ENCODE peak calls at places on chromosomes 16 and 17, in five cellular contexts. L is Daoy, T is NCI-H774, I is T-helper 2 cell, C is esophagus squamous epithelium. E is an unnamed sample.

GRCh38 chr16:35596467-35596866 is 2137.1 kb downstream of the TP53TG3F start:
- DNase-seq in C (no peak), T (no peak), L (no peak), I (no peak), E (no peak)

GRCh38 chr17:57644311-57644710 is 100.8 kb downstream of the CCDC182 start:
- DNase-seq in L (no peak), T (no peak), C (no peak), I (no peak), E (no peak)

GRCh38 chr17:40091691-40092397 is 8.5 kb downstream of the NR1D1 start:
- DNase-seq in L (no peak), T (peak), I (no peak), C (no peak), E (no peak)

GRCh38 chr17:1294157-1294717 is 14.8 kb downstream of the TRARG1 start:
- DNase-seq in T (no peak), I (peak), L (no peak), C (no peak), E (no peak)

GRCh38 chr17:17030515-17031211 is 11.6 kb upstream of the MPRIP start:
- DNase-seq in L (peak), I (no peak), T (no peak), C (no peak), E (no peak)

GRCh38 chr16:82231021-82231787 is 61.2 kb upstream of the MPHOSPH6 start:
- DNase-seq in I (no peak), C (no peak), L (no peak), T (no peak), E (no peak)

GRCh38 chr16:87506423-87507350 is 13.9 kb upstream of the ZCCHC14 start:
- DNase-seq in I (no peak), L (no peak), C (no peak), T (no peak), E (no peak)

GRCh38 chr17:3710951-3711383 is 12.7 kb upstream of the HASPIN start:
- DNase-seq in I (no peak), T (no peak), C (no peak), L (peak), E (no peak)

GRCh38 chr16:68636064-68636551 is 9.0 kb upstream of the CDH3 start:
- DNase-seq in C (no peak), T (no peak), L (no peak), I (no peak), E (no peak)

GRCh38 chr16:89022051-89022836 is 45.2 kb upstream of the CBFA2T3 start:
- DNase-seq in T (no peak), C (no peak), L (no peak), I (no peak), E (no peak)

GRCh38 chr17:8143581-8144400 is 8.4 kb downstream of the PER1 start:
- DNase-seq in C (no peak), I (no peak), L (no peak), T (no peak), E (no peak)

GRCh38 chr16:4495766-4496165 is 19.6 kb downstream of the HMOX2 start:
- DNase-seq in L (no peak), C (no peak), T (no peak), I (no peak), E (no peak)

GRCh38 chr16:79317026-79317425 is 283.5 kb downstream of the MAF start:
- DNase-seq in C (no peak), L (no peak), I (no peak), T (no peak), E (no peak)

GRCh38 chr17:51371732-51372151 is 111.4 kb downstream of the UTP18 start:
- DNase-seq in T (peak), I (no peak), C (no peak), L (peak), E (peak)

GRCh38 chr17:41972571-41973411 is 6.2 kb downstream of the CNP start:
- DNase-seq in T (peak), C (no peak), I (no peak), L (no peak), E (peak)

GRCh38 chr17:80475949-80476876 is at the start of gene NPTX1:
- DNase-seq in I (no peak), L (no peak), T (peak), C (no peak), E (no peak)

GRCh38 chr16:49636608-49637007 is 219.3 kb downstream of the ZNF423 start:
- DNase-seq in I (no peak), T (no peak), C (no peak), L (no peak), E (no peak)

GRCh38 chr16:2426941-2427361 is 2.3 kb upstream of the CCNF start:
- DNase-seq in C (no peak), I (no peak), L (no peak), T (no peak), E (no peak)

GRCh38 chr16:57361384-57361783 is 2.8 kb downstream of the CCL22 start:
- DNase-seq in T (no peak), L (no peak), C (no peak), I (no peak), E (no peak)

GRCh38 chr17:42518046-42518754 is 17.8 kb upstream of the NAGLU start:
- DNase-seq in C (no peak), I (no peak), T (no peak), L (peak), E (peak)

GRCh38 chr17:15981208-15981607 is 18.3 kb downstream of the ZSWIM7 start:
- DNase-seq in T (no peak), I (no peak), L (peak), C (no peak), E (no peak)

GRCh38 chr16:87278191-87279093 is 38.8 kb downstream of the C16orf95 start:
- DNase-seq in C (no peak), L (peak), I (no peak), T (no peak), E (peak)

GRCh38 chr17:80348551-80349436 is 66.2 kb upstream of the ENDOV start:
- DNase-seq in L (no peak), C (no peak), T (no peak), I (no peak), E (peak)

GRCh38 chr16:57539072-57539796 is 2.9 kb upstream of the CCDC102A start:
- DNase-seq in T (no peak), C (no peak), L (no peak), I (no peak), E (no peak)

GRCh38 chr17:48543854-48544355 is 1.0 kb downstream of the HOXB2 start:
- DNase-seq in T (no peak), C (no peak), I (no peak), L (no peak), E (no peak)

GRCh38 chr17:15896277-15896676 is 48.7 kb upstream of the ADORA2B start:
- DNase-seq in L (no peak), I (no peak), T (no peak), C (no peak), E (no peak)

GRCh38 chr17:75826561-75827290 is 17.5 kb downstream of the UNC13D start:
- DNase-seq in C (no peak), L (no peak), I (no peak), T (no peak), E (no peak)

GRCh38 chr16:3490911-3491629 is 4.2 kb downstream of the C16orf90 start:
- DNase-seq in T (peak), L (no peak), I (no peak), C (no peak), E (peak)

GRCh38 chr17:40340880-40341807 is 23.4 kb downstream of the GJD3 start:
- DNase-seq in C (peak), T (peak), L (peak), I (peak), E (peak)

GRCh38 chr16:84462296-84463210 is 41.9 kb downstream of the MEAK7 start:
- DNase-seq in I (no peak), L (peak), C (no peak), T (no peak), E (no peak)

GRCh38 chr16:64621616-64622015 is 500.2 kb downstream of the CDH11 start:
- DNase-seq in I (no peak), L (no peak), T (no peak), C (no peak), E (no peak)

GRCh38 chr17:82285141-82285540 is 11.6 kb upstream of the CSNK1D start:
- DNase-seq in L (no peak), I (no peak), C (no peak), T (no peak), E (no peak)

GRCh38 chr17:82544431-82545070 is 25.0 kb downstream of the FOXK2 start:
- DNase-seq in I (no peak), L (no peak), C (no peak), T (no peak), E (no peak)

E was measured in LHCN-M2.